ENCODE peak calls at places on chromosomes 12 and 14, in four cellular contexts. K, O, U and I are unnamed samples.
A peak's percentile ranks its signal among the peaks of the same experiment; 100 is the strongest.

GRCh38 chr14:103696027-103696402 is 19.2 kb downstream of the XRCC3 start:
- DNase-seq in K (no peak), O (no peak), U (peak; percentile 75), I (no peak)

GRCh38 chr12:25975682-25976081 is 17.2 kb downstream of the RASSF8 start:
- DNase-seq in K (no peak), U (no peak), O (no peak), I (no peak)

GRCh38 chr12:6606331-6607131 is 648 bp downstream of the CHD4 start:
- DNase-seq in U (peak; percentile 72), O (no peak), K (peak; percentile 77), I (peak; percentile 44)

GRCh38 chr14:52918486-52918885 is 32.4 kb downstream of the FERMT2 start:
- DNase-seq in O (no peak), K (no peak), U (no peak), I (no peak)

GRCh38 chr12:109597414-109597794 is 23.8 kb downstream of the MVK start:
- DNase-seq in O (no peak), U (no peak), K (no peak), I (no peak)

GRCh38 chr12:118052324-118053070 is 8.5 kb downstream of the WSB2 start:
- DNase-seq in U (no peak), K (no peak), O (no peak), I (no peak)

GRCh38 chr14:71209888-71210287 is 302.6 kb downstream of the PCNX1 start:
- DNase-seq in U (no peak), K (no peak), O (no peak), I (no peak)

GRCh38 chr14:96979611-96980074 is 182.5 kb downstream of the VRK1 start:
- DNase-seq in K (no peak), O (no peak), U (peak; percentile 29), I (no peak)

GRCh38 chr14:65637780-65638179 is 225.2 kb downstream of the FUT8 start:
- DNase-seq in U (no peak), O (no peak), K (no peak), I (no peak)

GRCh38 chr12:94404854-94405253 is 54.8 kb downstream of the CEP83 start:
- DNase-seq in O (no peak), K (no peak), U (no peak), I (no peak)

GRCh38 chr12:94397401-94397800 is 62.3 kb downstream of the CEP83 start:
- DNase-seq in O (no peak), U (no peak), K (no peak), I (no peak)

GRCh38 chr12:94405378-94406116 is 54.1 kb downstream of the CEP83 start:
- DNase-seq in U (no peak), K (no peak), O (no peak), I (no peak)

DNA sequence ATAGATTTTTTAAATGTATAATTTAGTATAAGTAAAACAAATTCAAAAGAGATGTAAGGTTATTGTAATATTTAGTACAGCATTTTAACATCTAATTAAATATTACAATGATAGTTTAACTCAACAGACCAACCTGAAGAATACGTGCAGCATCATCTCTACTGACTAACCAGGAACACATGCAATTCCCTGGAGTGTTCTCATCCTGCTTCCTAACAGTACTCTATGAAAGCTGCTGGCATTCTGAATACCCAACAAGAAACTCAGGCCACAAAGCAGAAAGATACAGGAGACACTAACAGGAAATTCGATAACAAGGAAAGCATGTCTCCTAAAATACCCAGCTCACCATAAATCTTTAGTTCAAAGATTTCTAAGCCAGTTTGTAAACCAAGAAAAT is 58.3 kb downstream of the CEP83 start:
- DNase-seq in U (no peak), K (no peak), O (no peak), I (no peak)
- TF ChIP-seq TEAD4 in U (no peak), K (no peak), O (no peak), I (no peak)

GRCh38 chr12:27534765-27535161 is 10.8 kb downstream of the PPFIBP1 start:
- DNase-seq in K (no peak), U (no peak), O (no peak), I (no peak)

GRCh38 chr12:27535318-27535717 is 11.3 kb downstream of the PPFIBP1 start:
- DNase-seq in K (no peak), U (no peak), O (no peak), I (no peak)

GRCh38 chr12:27537855-27538675 is 14.1 kb downstream of the PPFIBP1 start:
- DNase-seq in U (no peak), O (no peak), K (no peak), I (no peak)

GRCh38 chr12:27531916-27532315 is 7.9 kb downstream of the PPFIBP1 start:
- DNase-seq in K (no peak), U (no peak), O (no peak), I (no peak)

GRCh38 chr12:27534060-27534764 is 10.2 kb downstream of the PPFIBP1 start:
- DNase-seq in O (no peak), K (no peak), U (no peak), I (no peak)
- TF ChIP-seq TEAD4 in O (no peak), K (no peak), U (no peak), I (no peak)

GRCh38 chr14:64363265-64363840 is 24.8 kb upstream of the MTHFD1 start:
- DNase-seq in K (no peak), U (no peak), O (no peak), I (no peak)
- TF ChIP-seq TEAD4 in K (no peak), U (no peak), O (no peak), I (no peak)

GRCh38 chr14:50943943-50944646 is at the start of gene PYGL:
- DNase-seq in O (peak; percentile 88), U (peak; percentile 84), K (peak; percentile 67), I (peak; percentile 78)
- TF ChIP-seq TEAD4 in O (no peak), U (no peak), K (no peak), I (no peak)

GRCh38 chr14:67280506-67280905 is 39.3 kb downstream of the PALS1 start:
- DNase-seq in K (no peak), O (no peak), U (no peak), I (no peak)

GRCh38 chr14:67285876-67286452 is 44.7 kb downstream of the PALS1 start:
- DNase-seq in U (peak; percentile 29), K (peak; percentile 7), O (no peak), I (no peak)
- TF ChIP-seq TEAD4 in U (no peak), K (no peak), O (no peak), I (no peak)

DNA sequence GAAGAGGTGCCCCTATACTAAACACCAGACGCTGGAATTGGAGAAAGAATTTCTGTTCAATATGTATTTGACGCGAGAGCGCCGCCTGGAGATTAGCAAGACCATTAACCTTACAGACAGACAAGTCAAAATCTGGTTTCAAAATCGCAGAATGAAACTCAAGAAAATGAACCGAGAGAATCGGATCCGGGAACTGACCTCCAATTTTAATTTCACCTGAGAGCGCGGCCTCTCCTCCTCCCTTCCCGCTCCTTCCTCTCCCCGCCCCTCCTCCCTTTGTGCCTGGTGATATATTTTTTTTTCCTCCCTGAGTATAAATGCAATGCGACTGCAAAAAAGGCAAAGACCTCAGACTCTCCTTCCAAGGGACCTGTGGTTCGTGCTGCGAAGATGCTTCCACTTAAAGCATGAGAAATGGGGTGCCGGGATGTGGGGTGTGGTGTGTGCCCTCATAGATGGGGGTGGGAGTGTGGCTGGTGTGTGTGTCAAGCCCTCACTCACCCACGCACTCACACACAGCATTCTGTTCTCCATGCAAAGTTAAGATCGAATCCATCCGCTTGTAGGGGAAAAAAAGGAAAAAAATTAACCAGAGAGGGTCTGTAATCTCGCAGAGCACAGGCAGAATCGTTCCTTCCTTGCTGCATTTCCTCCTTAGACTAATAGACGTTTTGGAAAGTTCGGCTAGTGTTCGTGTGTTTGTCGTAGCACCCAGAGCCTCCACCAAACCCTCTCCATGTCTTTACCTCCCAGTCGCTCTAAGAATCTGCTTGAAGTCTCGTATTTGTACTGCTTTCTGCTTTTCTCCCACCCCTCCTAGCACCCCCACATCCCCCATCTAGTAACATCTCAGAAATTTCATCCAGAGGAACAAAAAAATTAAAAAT is 4.5 kb downstream of the HOXC10 start:
- DNase-seq in O (no peak), U (no peak), K (no peak), I (no peak)
- TF ChIP-seq TEAD4 in O (no peak), U (no peak), K (no peak), I (no peak)